ENCODE peak calls at places on chromosome 3, in nine cellular contexts. One of them, this sample, is unnamed.

GRCh38 chr3:182989566-182989965 is 9.2 kb upstream of the DCUN1D1 start:
- DNase-seq in LNCaP clone FGC: no peak
- DNase-seq in activated T-cell treated with anti-CD3 and anti-CD28 coated beads, Interleukin-2, amount 50 U/mL, for 72 hours: no peak
- DNase-seq in stimulated activated CD4-positive, alpha-beta T cell treated with anti-CD3 and anti-CD28 coated beads, Interleukin-2, amount 100 ng/mL, for 48 hours: no peak
- DNase-seq in NCI-H1092: no peak
- DNase-seq in naive thymus-derived CD4-positive, alpha-beta T cell: no peak
- DNase-seq in activated CD4-positive, alpha-beta T cell treated with anti-CD3 and anti-CD28 coated beads for 48 hours: no peak
- DNase-seq in Right ventricle myocardium superior: no peak
- DNase-seq in lower leg skin: no peak
- DNase-seq in this sample: no peak

GRCh38 chr3:196085534-196085933 is 3.6 kb upstream of the TFRC start:
- DNase-seq in LNCaP clone FGC: no peak
- DNase-seq in activated CD4-positive, alpha-beta T cell treated with anti-CD3 and anti-CD28 coated beads for 48 hours: no peak
- DNase-seq in NCI-H1092: no peak
- DNase-seq in activated T-cell treated with anti-CD3 and anti-CD28 coated beads, Interleukin-2, amount 50 U/mL, for 72 hours: no peak
- DNase-seq in Right ventricle myocardium superior: no peak
- DNase-seq in naive thymus-derived CD4-positive, alpha-beta T cell: no peak
- DNase-seq in stimulated activated CD4-positive, alpha-beta T cell treated with anti-CD3 and anti-CD28 coated beads, Interleukin-2, amount 100 ng/mL, for 48 hours: no peak
- DNase-seq in lower leg skin: peak
- DNase-seq in this sample: no peak

GRCh38 chr3:165404357-165405042 is 208.3 kb upstream of the SLITRK3 start:
- DNase-seq in Right ventricle myocardium superior: no peak
- DNase-seq in LNCaP clone FGC: no peak
- DNase-seq in lower leg skin: no peak
- DNase-seq in naive thymus-derived CD4-positive, alpha-beta T cell: no peak
- DNase-seq in stimulated activated CD4-positive, alpha-beta T cell treated with anti-CD3 and anti-CD28 coated beads, Interleukin-2, amount 100 ng/mL, for 48 hours: no peak
- DNase-seq in activated CD4-positive, alpha-beta T cell treated with anti-CD3 and anti-CD28 coated beads for 48 hours: no peak
- DNase-seq in activated T-cell treated with anti-CD3 and anti-CD28 coated beads, Interleukin-2, amount 50 U/mL, for 72 hours: no peak
- DNase-seq in NCI-H1092: no peak
- DNase-seq in this sample: no peak

GRCh38 chr3:117264204-117264994 is 554.8 kb downstream of the TUSC7 start:
- DNase-seq in naive thymus-derived CD4-positive, alpha-beta T cell: no peak
- DNase-seq in LNCaP clone FGC: no peak
- DNase-seq in activated CD4-positive, alpha-beta T cell treated with anti-CD3 and anti-CD28 coated beads for 48 hours: no peak
- DNase-seq in activated T-cell treated with anti-CD3 and anti-CD28 coated beads, Interleukin-2, amount 50 U/mL, for 72 hours: no peak
- DNase-seq in lower leg skin: no peak
- DNase-seq in Right ventricle myocardium superior: no peak
- DNase-seq in stimulated activated CD4-positive, alpha-beta T cell treated with anti-CD3 and anti-CD28 coated beads, Interleukin-2, amount 100 ng/mL, for 48 hours: no peak
- DNase-seq in NCI-H1092: no peak
- DNase-seq in this sample: no peak

GRCh38 chr3:178551916-178552321 is 15.7 kb downstream of the KCNMB2 start:
- DNase-seq in activated CD4-positive, alpha-beta T cell treated with anti-CD3 and anti-CD28 coated beads for 48 hours: no peak
- DNase-seq in stimulated activated CD4-positive, alpha-beta T cell treated with anti-CD3 and anti-CD28 coated beads, Interleukin-2, amount 100 ng/mL, for 48 hours: no peak
- DNase-seq in LNCaP clone FGC: no peak
- DNase-seq in naive thymus-derived CD4-positive, alpha-beta T cell: no peak
- DNase-seq in NCI-H1092: no peak
- DNase-seq in Right ventricle myocardium superior: peak
- DNase-seq in lower leg skin: no peak
- DNase-seq in activated T-cell treated with anti-CD3 and anti-CD28 coated beads, Interleukin-2, amount 50 U/mL, for 72 hours: no peak
- DNase-seq in this sample: no peak

GRCh38 chr3:4030567-4030966 is 231.3 kb downstream of the LRRN1 start:
- DNase-seq in LNCaP clone FGC: no peak
- DNase-seq in lower leg skin: no peak
- DNase-seq in activated CD4-positive, alpha-beta T cell treated with anti-CD3 and anti-CD28 coated beads for 48 hours: no peak
- DNase-seq in naive thymus-derived CD4-positive, alpha-beta T cell: no peak
- DNase-seq in stimulated activated CD4-positive, alpha-beta T cell treated with anti-CD3 and anti-CD28 coated beads, Interleukin-2, amount 100 ng/mL, for 48 hours: no peak
- DNase-seq in NCI-H1092: no peak
- DNase-seq in Right ventricle myocardium superior: no peak
- DNase-seq in activated T-cell treated with anti-CD3 and anti-CD28 coated beads, Interleukin-2, amount 50 U/mL, for 72 hours: no peak
- DNase-seq in this sample: no peak

GRCh38 chr3:177816667-177817208 is 619.5 kb upstream of the TBL1XR1 start:
- DNase-seq in activated CD4-positive, alpha-beta T cell treated with anti-CD3 and anti-CD28 coated beads for 48 hours: no peak
- DNase-seq in Right ventricle myocardium superior: no peak
- DNase-seq in LNCaP clone FGC: no peak
- DNase-seq in NCI-H1092: no peak
- DNase-seq in naive thymus-derived CD4-positive, alpha-beta T cell: no peak
- DNase-seq in activated T-cell treated with anti-CD3 and anti-CD28 coated beads, Interleukin-2, amount 50 U/mL, for 72 hours: no peak
- DNase-seq in lower leg skin: no peak
- DNase-seq in stimulated activated CD4-positive, alpha-beta T cell treated with anti-CD3 and anti-CD28 coated beads, Interleukin-2, amount 100 ng/mL, for 48 hours: no peak
- DNase-seq in this sample: no peak

GRCh38 chr3:190064112-190064511 is 56.6 kb downstream of the P3H2 start:
- DNase-seq in LNCaP clone FGC: peak
- DNase-seq in activated T-cell treated with anti-CD3 and anti-CD28 coated beads, Interleukin-2, amount 50 U/mL, for 72 hours: no peak
- DNase-seq in activated CD4-positive, alpha-beta T cell treated with anti-CD3 and anti-CD28 coated beads for 48 hours: no peak
- DNase-seq in lower leg skin: no peak
- DNase-seq in stimulated activated CD4-positive, alpha-beta T cell treated with anti-CD3 and anti-CD28 coated beads, Interleukin-2, amount 100 ng/mL, for 48 hours: no peak
- DNase-seq in naive thymus-derived CD4-positive, alpha-beta T cell: no peak
- DNase-seq in Right ventricle myocardium superior: no peak
- DNase-seq in NCI-H1092: no peak
- DNase-seq in this sample: no peak

GRCh38 chr3:10238330-10238995 is 9.8 kb upstream of the TATDN2 start:
- DNase-seq in NCI-H1092: no peak
- DNase-seq in LNCaP clone FGC: no peak
- DNase-seq in activated T-cell treated with anti-CD3 and anti-CD28 coated beads, Interleukin-2, amount 50 U/mL, for 72 hours: peak
- DNase-seq in naive thymus-derived CD4-positive, alpha-beta T cell: no peak
- DNase-seq in Right ventricle myocardium superior: no peak
- DNase-seq in activated CD4-positive, alpha-beta T cell treated with anti-CD3 and anti-CD28 coated beads for 48 hours: peak
- DNase-seq in stimulated activated CD4-positive, alpha-beta T cell treated with anti-CD3 and anti-CD28 coated beads, Interleukin-2, amount 100 ng/mL, for 48 hours: no peak
- DNase-seq in lower leg skin: no peak
- DNase-seq in this sample: no peak

GRCh38 chr3:69370156-69370944 is 15.5 kb downstream of the FRMD4B start:
- DNase-seq in stimulated activated CD4-positive, alpha-beta T cell treated with anti-CD3 and anti-CD28 coated beads, Interleukin-2, amount 100 ng/mL, for 48 hours: no peak
- DNase-seq in Right ventricle myocardium superior: peak
- DNase-seq in naive thymus-derived CD4-positive, alpha-beta T cell: no peak
- DNase-seq in LNCaP clone FGC: no peak
- DNase-seq in activated T-cell treated with anti-CD3 and anti-CD28 coated beads, Interleukin-2, amount 50 U/mL, for 72 hours: no peak
- DNase-seq in NCI-H1092: no peak
- DNase-seq in lower leg skin: peak
- DNase-seq in activated CD4-positive, alpha-beta T cell treated with anti-CD3 and anti-CD28 coated beads for 48 hours: peak
- DNase-seq in this sample: peak

GRCh38 chr3:128845119-128845518 is 34.3 kb upstream of the ACAD9 start:
- DNase-seq in lower leg skin: no peak
- DNase-seq in activated T-cell treated with anti-CD3 and anti-CD28 coated beads, Interleukin-2, amount 50 U/mL, for 72 hours: no peak
- DNase-seq in Right ventricle myocardium superior: no peak
- DNase-seq in NCI-H1092: no peak
- DNase-seq in stimulated activated CD4-positive, alpha-beta T cell treated with anti-CD3 and anti-CD28 coated beads, Interleukin-2, amount 100 ng/mL, for 48 hours: no peak
- DNase-seq in naive thymus-derived CD4-positive, alpha-beta T cell: no peak
- DNase-seq in LNCaP clone FGC: no peak
- DNase-seq in activated CD4-positive, alpha-beta T cell treated with anti-CD3 and anti-CD28 coated beads for 48 hours: no peak
- DNase-seq in this sample: no peak

GRCh38 chr3:11510001-11510760 is 133.5 kb downstream of the VGLL4 start:
- DNase-seq in stimulated activated CD4-positive, alpha-beta T cell treated with anti-CD3 and anti-CD28 coated beads, Interleukin-2, amount 100 ng/mL, for 48 hours: no peak
- DNase-seq in lower leg skin: no peak
- DNase-seq in activated CD4-positive, alpha-beta T cell treated with anti-CD3 and anti-CD28 coated beads for 48 hours: no peak
- DNase-seq in NCI-H1092: no peak
- DNase-seq in Right ventricle myocardium superior: peak
- DNase-seq in activated T-cell treated with anti-CD3 and anti-CD28 coated beads, Interleukin-2, amount 50 U/mL, for 72 hours: no peak
- DNase-seq in LNCaP clone FGC: no peak
- DNase-seq in naive thymus-derived CD4-positive, alpha-beta T cell: no peak
- DNase-seq in this sample: peak

GRCh38 chr3:176046717-176047116 is 1150.6 kb downstream of the TBL1XR1 start:
- DNase-seq in LNCaP clone FGC: no peak
- DNase-seq in lower leg skin: no peak
- DNase-seq in activated CD4-positive, alpha-beta T cell treated with anti-CD3 and anti-CD28 coated beads for 48 hours: no peak
- DNase-seq in stimulated activated CD4-positive, alpha-beta T cell treated with anti-CD3 and anti-CD28 coated beads, Interleukin-2, amount 100 ng/mL, for 48 hours: no peak
- DNase-seq in activated T-cell treated with anti-CD3 and anti-CD28 coated beads, Interleukin-2, amount 50 U/mL, for 72 hours: no peak
- DNase-seq in NCI-H1092: no peak
- DNase-seq in Right ventricle myocardium superior: no peak
- DNase-seq in naive thymus-derived CD4-positive, alpha-beta T cell: no peak
- DNase-seq in this sample: no peak

GRCh38 chr3:10697918-10698317 is 118.1 kb upstream of the SLC6A11 start:
- DNase-seq in stimulated activated CD4-positive, alpha-beta T cell treated with anti-CD3 and anti-CD28 coated beads, Interleukin-2, amount 100 ng/mL, for 48 hours: no peak
- DNase-seq in Right ventricle myocardium superior: no peak
- DNase-seq in activated CD4-positive, alpha-beta T cell treated with anti-CD3 and anti-CD28 coated beads for 48 hours: no peak
- DNase-seq in naive thymus-derived CD4-positive, alpha-beta T cell: no peak
- DNase-seq in LNCaP clone FGC: no peak
- DNase-seq in NCI-H1092: no peak
- DNase-seq in lower leg skin: no peak
- DNase-seq in activated T-cell treated with anti-CD3 and anti-CD28 coated beads, Interleukin-2, amount 50 U/mL, for 72 hours: no peak
- DNase-seq in this sample: no peak

GRCh38 chr3:25635038-25635437 is 29.7 kb downstream of the TOP2B start:
- DNase-seq in NCI-H1092: no peak
- DNase-seq in naive thymus-derived CD4-positive, alpha-beta T cell: no peak
- DNase-seq in LNCaP clone FGC: no peak
- DNase-seq in activated CD4-positive, alpha-beta T cell treated with anti-CD3 and anti-CD28 coated beads for 48 hours: no peak
- DNase-seq in activated T-cell treated with anti-CD3 and anti-CD28 coated beads, Interleukin-2, amount 50 U/mL, for 72 hours: no peak
- DNase-seq in Right ventricle myocardium superior: no peak
- DNase-seq in stimulated activated CD4-positive, alpha-beta T cell treated with anti-CD3 and anti-CD28 coated beads, Interleukin-2, amount 100 ng/mL, for 48 hours: no peak
- DNase-seq in lower leg skin: no peak
- DNase-seq in this sample: no peak

GRCh38 chr3:105253225-105253624 is 113.5 kb upstream of the ALCAM start:
- DNase-seq in NCI-H1092: peak
- DNase-seq in naive thymus-derived CD4-positive, alpha-beta T cell: no peak
- DNase-seq in LNCaP clone FGC: peak
- DNase-seq in Right ventricle myocardium superior: no peak
- DNase-seq in activated CD4-positive, alpha-beta T cell treated with anti-CD3 and anti-CD28 coated beads for 48 hours: no peak
- DNase-seq in activated T-cell treated with anti-CD3 and anti-CD28 coated beads, Interleukin-2, amount 50 U/mL, for 72 hours: no peak
- DNase-seq in lower leg skin: no peak
- DNase-seq in stimulated activated CD4-positive, alpha-beta T cell treated with anti-CD3 and anti-CD28 coated beads, Interleukin-2, amount 100 ng/mL, for 48 hours: no peak
- DNase-seq in this sample: no peak

GRCh38 chr3:127442551-127442950 is 148.0 kb downstream of the TPRA1 start:
- DNase-seq in Right ventricle myocardium superior: no peak
- DNase-seq in naive thymus-derived CD4-positive, alpha-beta T cell: no peak
- DNase-seq in LNCaP clone FGC: no peak
- DNase-seq in NCI-H1092: no peak
- DNase-seq in activated CD4-positive, alpha-beta T cell treated with anti-CD3 and anti-CD28 coated beads for 48 hours: no peak
- DNase-seq in stimulated activated CD4-positive, alpha-beta T cell treated with anti-CD3 and anti-CD28 coated beads, Interleukin-2, amount 100 ng/mL, for 48 hours: no peak
- DNase-seq in activated T-cell treated with anti-CD3 and anti-CD28 coated beads, Interleukin-2, amount 50 U/mL, for 72 hours: no peak
- DNase-seq in lower leg skin: peak
- DNase-seq in this sample: no peak

GRCh38 chr3:41301548-41301947 is 102.2 kb downstream of the CTNNB1 start:
- DNase-seq in activated T-cell treated with anti-CD3 and anti-CD28 coated beads, Interleukin-2, amount 50 U/mL, for 72 hours: no peak
- DNase-seq in NCI-H1092: no peak
- DNase-seq in Right ventricle myocardium superior: no peak
- DNase-seq in LNCaP clone FGC: no peak
- DNase-seq in activated CD4-positive, alpha-beta T cell treated with anti-CD3 and anti-CD28 coated beads for 48 hours: no peak
- DNase-seq in stimulated activated CD4-positive, alpha-beta T cell treated with anti-CD3 and anti-CD28 coated beads, Interleukin-2, amount 100 ng/mL, for 48 hours: no peak
- DNase-seq in lower leg skin: no peak
- DNase-seq in naive thymus-derived CD4-positive, alpha-beta T cell: no peak
- DNase-seq in this sample: no peak

GRCh38 chr3:182810574-182811268 is 17.4 kb downstream of the ATP11B start:
- DNase-seq in activated T-cell treated with anti-CD3 and anti-CD28 coated beads, Interleukin-2, amount 50 U/mL, for 72 hours: no peak
- DNase-seq in activated CD4-positive, alpha-beta T cell treated with anti-CD3 and anti-CD28 coated beads for 48 hours: no peak
- DNase-seq in lower leg skin: no peak
- DNase-seq in naive thymus-derived CD4-positive, alpha-beta T cell: no peak
- DNase-seq in Right ventricle myocardium superior: no peak
- DNase-seq in NCI-H1092: no peak
- DNase-seq in stimulated activated CD4-positive, alpha-beta T cell treated with anti-CD3 and anti-CD28 coated beads, Interleukin-2, amount 100 ng/mL, for 48 hours: no peak
- DNase-seq in LNCaP clone FGC: no peak
- DNase-seq in this sample: no peak

GRCh38 chr3:57942872-57943283 is 65.3 kb upstream of the FLNB start:
- DNase-seq in naive thymus-derived CD4-positive, alpha-beta T cell: no peak
- DNase-seq in NCI-H1092: no peak
- DNase-seq in lower leg skin: peak
- DNase-seq in activated CD4-positive, alpha-beta T cell treated with anti-CD3 and anti-CD28 coated beads for 48 hours: no peak
- DNase-seq in LNCaP clone FGC: peak
- DNase-seq in activated T-cell treated with anti-CD3 and anti-CD28 coated beads, Interleukin-2, amount 50 U/mL, for 72 hours: no peak
- DNase-seq in stimulated activated CD4-positive, alpha-beta T cell treated with anti-CD3 and anti-CD28 coated beads, Interleukin-2, amount 100 ng/mL, for 48 hours: no peak
- DNase-seq in Right ventricle myocardium superior: peak
- DNase-seq in this sample: peak

GRCh38 chr3:67630666-67631362 is 23.6 kb downstream of the SUCLG2 start:
- DNase-seq in NCI-H1092: no peak
- DNase-seq in lower leg skin: no peak
- DNase-seq in Right ventricle myocardium superior: no peak
- DNase-seq in activated CD4-positive, alpha-beta T cell treated with anti-CD3 and anti-CD28 coated beads for 48 hours: no peak
- DNase-seq in stimulated activated CD4-positive, alpha-beta T cell treated with anti-CD3 and anti-CD28 coated beads, Interleukin-2, amount 100 ng/mL, for 48 hours: no peak
- DNase-seq in activated T-cell treated with anti-CD3 and anti-CD28 coated beads, Interleukin-2, amount 50 U/mL, for 72 hours: no peak
- DNase-seq in naive thymus-derived CD4-positive, alpha-beta T cell: no peak
- DNase-seq in LNCaP clone FGC: no peak
- DNase-seq in this sample: no peak

GRCh38 chr3:197558000-197558399 is 2.2 kb upstream of the BDH1 start:
- DNase-seq in activated CD4-positive, alpha-beta T cell treated with anti-CD3 and anti-CD28 coated beads for 48 hours: no peak
- DNase-seq in lower leg skin: no peak
- DNase-seq in NCI-H1092: no peak
- DNase-seq in Right ventricle myocardium superior: no peak
- DNase-seq in activated T-cell treated with anti-CD3 and anti-CD28 coated beads, Interleukin-2, amount 50 U/mL, for 72 hours: no peak
- DNase-seq in LNCaP clone FGC: no peak
- DNase-seq in naive thymus-derived CD4-positive, alpha-beta T cell: no peak
- DNase-seq in stimulated activated CD4-positive, alpha-beta T cell treated with anti-CD3 and anti-CD28 coated beads, Interleukin-2, amount 100 ng/mL, for 48 hours: no peak
- DNase-seq in this sample: no peak

GRCh38 chr3:99483841-99484240 is 154.6 kb upstream of the COL8A1 start:
- DNase-seq in LNCaP clone FGC: no peak
- DNase-seq in Right ventricle myocardium superior: no peak
- DNase-seq in activated CD4-positive, alpha-beta T cell treated with anti-CD3 and anti-CD28 coated beads for 48 hours: no peak
- DNase-seq in stimulated activated CD4-positive, alpha-beta T cell treated with anti-CD3 and anti-CD28 coated beads, Interleukin-2, amount 100 ng/mL, for 48 hours: no peak
- DNase-seq in activated T-cell treated with anti-CD3 and anti-CD28 coated beads, Interleukin-2, amount 50 U/mL, for 72 hours: no peak
- DNase-seq in NCI-H1092: no peak
- DNase-seq in naive thymus-derived CD4-positive, alpha-beta T cell: no peak
- DNase-seq in lower leg skin: no peak
- DNase-seq in this sample: no peak

GRCh38 chr3:189288348-189289235 is 116.8 kb downstream of the TPRG1 start:
- DNase-seq in lower leg skin: no peak
- DNase-seq in activated T-cell treated with anti-CD3 and anti-CD28 coated beads, Interleukin-2, amount 50 U/mL, for 72 hours: no peak
- DNase-seq in LNCaP clone FGC: no peak
- DNase-seq in naive thymus-derived CD4-positive, alpha-beta T cell: no peak
- DNase-seq in NCI-H1092: no peak
- DNase-seq in activated CD4-positive, alpha-beta T cell treated with anti-CD3 and anti-CD28 coated beads for 48 hours: no peak
- DNase-seq in Right ventricle myocardium superior: no peak
- DNase-seq in stimulated activated CD4-positive, alpha-beta T cell treated with anti-CD3 and anti-CD28 coated beads, Interleukin-2, amount 100 ng/mL, for 48 hours: no peak
- DNase-seq in this sample: no peak

GRCh38 chr3:60501303-60501702 is 749.9 kb downstream of the FHIT start:
- DNase-seq in activated CD4-positive, alpha-beta T cell treated with anti-CD3 and anti-CD28 coated beads for 48 hours: no peak
- DNase-seq in activated T-cell treated with anti-CD3 and anti-CD28 coated beads, Interleukin-2, amount 50 U/mL, for 72 hours: no peak
- DNase-seq in LNCaP clone FGC: no peak
- DNase-seq in Right ventricle myocardium superior: no peak
- DNase-seq in stimulated activated CD4-positive, alpha-beta T cell treated with anti-CD3 and anti-CD28 coated beads, Interleukin-2, amount 100 ng/mL, for 48 hours: no peak
- DNase-seq in naive thymus-derived CD4-positive, alpha-beta T cell: no peak
- DNase-seq in lower leg skin: no peak
- DNase-seq in NCI-H1092: no peak
- DNase-seq in this sample: no peak

GRCh38 chr3:106862067-106862466 is 515.2 kb upstream of the CCDC54 start:
- DNase-seq in Right ventricle myocardium superior: no peak
- DNase-seq in stimulated activated CD4-positive, alpha-beta T cell treated with anti-CD3 and anti-CD28 coated beads, Interleukin-2, amount 100 ng/mL, for 48 hours: no peak
- DNase-seq in naive thymus-derived CD4-positive, alpha-beta T cell: no peak
- DNase-seq in NCI-H1092: no peak
- DNase-seq in activated T-cell treated with anti-CD3 and anti-CD28 coated beads, Interleukin-2, amount 50 U/mL, for 72 hours: no peak
- DNase-seq in activated CD4-positive, alpha-beta T cell treated with anti-CD3 and anti-CD28 coated beads for 48 hours: no peak
- DNase-seq in LNCaP clone FGC: peak
- DNase-seq in lower leg skin: no peak
- DNase-seq in this sample: no peak